ENCODE peak calls at places on chromosomes 12 and 14, in five cellular contexts. X, U, Y, L and V are unnamed samples. For H3K4me1, the result is how much of the 10 kb centered on the place peaks cover.

GRCh38 chr14:84254205-84254788 is 1275.6 kb upstream of the FLRT2 start:
- DNase-seq in X (no peak), U (no peak), L (no peak), Y (no peak), V (peak)

GRCh38 chr12:72271401-72271740 is 799 bp upstream of the TRHDE start:
- DNase-seq in Y (no peak), X (no peak), U (no peak), L (peak), V (peak)

GRCh38 chr12:20601668-20602280 is 93.4 kb upstream of the SLCO1C1 start:
- DNase-seq in Y (no peak), L (no peak), X (no peak), U (peak), V (no peak)

GRCh38 chr14:21090940-21091663 is 7.4 kb downstream of the ZNF219 start:
- DNase-seq in U (no peak), Y (no peak), L (no peak), X (no peak), V (no peak)

GRCh38 chr12:27627123-27627835 is 69.0 kb upstream of the REP15 start:
- DNase-seq in X (no peak), L (peak), Y (no peak), U (no peak), V (peak)

GRCh38 chr12:78928200-78929074 is 63.9 kb downstream of the SYT1 start:
- DNase-seq in X (no peak), Y (no peak), U (peak), L (no peak), V (no peak)

GRCh38 chr14:79369359-79370332 is 841.7 kb downstream of the DIO2 start:
- DNase-seq in U (peak), L (no peak), X (no peak), Y (no peak), V (no peak)

GRCh38 chr12:55845785-55846496 is 3.2 kb upstream of the MMP19 start:
- DNase-seq in U (no peak), Y (no peak), X (no peak), L (no peak), V (no peak)

DNA sequence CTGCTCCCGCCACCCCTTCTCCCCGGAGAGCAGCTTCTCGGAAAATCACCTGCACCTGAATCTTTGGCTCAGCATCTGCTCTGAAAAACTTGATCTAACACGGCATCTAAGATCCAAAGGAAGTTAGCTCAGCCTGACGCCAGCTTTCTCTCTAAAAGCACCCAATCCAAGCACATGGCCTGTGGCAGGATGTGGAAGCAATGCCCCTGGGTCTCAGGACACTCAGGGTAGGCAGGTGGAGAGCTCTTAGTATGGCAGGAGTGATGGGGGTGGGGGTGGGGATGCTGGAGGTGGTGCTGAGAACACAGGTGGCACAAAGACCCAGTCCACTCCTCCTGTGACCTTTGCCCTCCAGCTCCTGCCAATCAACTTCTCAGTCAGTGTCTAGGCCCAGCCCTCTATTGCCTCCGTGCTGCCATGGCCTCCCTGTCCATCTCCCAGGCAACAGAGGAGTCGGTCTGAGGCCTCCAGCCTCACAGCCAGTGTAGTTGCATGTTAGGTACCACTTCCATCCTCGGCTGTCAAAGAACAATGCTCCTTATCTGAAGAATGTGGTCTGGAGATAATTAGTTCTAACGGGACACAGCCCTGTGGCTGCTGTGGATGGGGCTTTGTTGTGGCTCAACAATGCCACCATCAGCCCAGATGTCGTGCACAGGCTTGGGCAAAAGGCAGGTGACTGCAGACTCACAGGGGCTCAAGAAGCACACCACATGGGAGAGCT is 180.0 kb upstream of the C14orf180 start:
- DNase-seq in Y (no peak), U (no peak), L (no peak), X (no peak), V (no peak)
- H3K4me1 ChIP-seq in Y (under half), U (under half), L (under half), X (under half), V (under half)

DNA sequence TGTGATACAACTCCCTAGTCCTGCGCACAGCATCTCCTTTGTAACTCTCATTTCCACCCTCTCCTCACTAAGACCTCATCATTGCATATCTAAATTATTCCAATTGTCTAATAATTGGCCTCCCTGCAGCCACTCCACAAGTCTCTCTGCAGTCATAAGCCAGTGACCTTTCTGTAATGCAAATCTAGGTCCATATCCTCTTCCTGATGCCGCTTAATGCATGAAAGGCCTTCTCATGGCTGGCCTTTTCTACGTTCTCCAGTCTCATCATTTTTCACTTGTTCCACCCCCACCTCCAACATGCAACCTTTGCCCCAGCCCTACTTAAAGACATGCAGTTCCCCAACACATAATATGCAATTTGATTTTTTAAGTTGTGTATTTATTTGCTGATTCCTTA is 96.0 kb downstream of the RPAP3 start:
- DNase-seq in U (no peak), Y (no peak), L (no peak), X (no peak), V (no peak)
- H3K4me3 ChIP-seq in U (no peak), Y (no peak), L (no peak), X (no peak), V (no peak)

GRCh38 chr12:118376089-118377004 is at the start of gene SUDS3:
- DNase-seq in X (peak), L (peak), Y (peak), U (peak), V (peak)
- TF ChIP-seq EP300 in X (no peak), L (peak), Y (peak), U (no peak), V (no peak)

GRCh38 chr12:70242695-70243509 is at the start of gene CNOT2:
- DNase-seq in L (peak), X (peak), U (peak), Y (peak), V (peak)

GRCh38 chr12:70246580-70246979 is 3.3 kb downstream of the CNOT2 start:
- DNase-seq in X (no peak), U (no peak), L (no peak), Y (no peak), V (no peak)

GRCh38 chr12:70241845-70242244 is 1.4 kb upstream of the CNOT2 start:
- DNase-seq in X (no peak), U (no peak), L (no peak), Y (no peak), V (no peak)

GRCh38 chr12:70245458-70245857 is 2.2 kb downstream of the CNOT2 start:
- DNase-seq in U (no peak), L (no peak), Y (no peak), X (no peak), V (no peak)

GRCh38 chr12:70243510-70244331 is 488 bp downstream of the CNOT2 start:
- DNase-seq in L (peak), Y (peak), U (peak), X (peak), V (peak)
- H3K4me1 ChIP-seq in L (under half), Y (under half), U (under half), X (under half), V (under half)

GRCh38 chr12:57739387-57739786 is 845 bp upstream of the AGAP2 start:
- DNase-seq in X (no peak), Y (no peak), L (no peak), U (no peak), V (no peak)
- H3K4me3 ChIP-seq in X (no peak), Y (no peak), L (no peak), U (no peak), V (no peak)

DNA sequence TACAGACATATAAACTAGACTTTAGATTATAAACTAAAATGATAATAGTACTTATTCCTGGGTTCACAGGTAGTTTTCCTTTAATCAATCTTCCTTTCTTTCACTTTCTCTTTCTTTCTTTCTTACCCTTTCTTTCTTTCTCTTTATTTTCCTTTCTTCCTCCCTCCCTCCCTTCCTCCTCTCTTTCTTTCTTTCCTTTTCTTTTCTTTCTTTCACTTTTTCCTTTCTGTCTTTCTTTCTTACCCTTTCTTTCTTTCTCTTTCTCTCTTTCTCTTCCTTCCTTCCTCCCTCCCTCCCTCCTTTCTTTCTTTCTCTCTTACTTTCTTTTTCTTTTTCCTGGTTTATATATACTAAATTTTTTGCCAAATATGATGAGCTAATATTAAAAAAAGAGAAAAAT is 61.5 kb downstream of the CMKLR1 start:
- DNase-seq in U (no peak), X (no peak), L (no peak), Y (no peak), V (no peak)
- TF ChIP-seq EP300 in U (no peak), X (no peak), L (no peak), Y (no peak), V (no peak)

GRCh38 chr12:124512667-124513296 is 54.6 kb downstream of the NCOR2 start:
- DNase-seq in L (peak), X (peak), U (peak), Y (peak), V (peak)
- H3K4me1 ChIP-seq in L (half or more), X (half or more), U (half or more), Y (half or more), V (under half)

DNA sequence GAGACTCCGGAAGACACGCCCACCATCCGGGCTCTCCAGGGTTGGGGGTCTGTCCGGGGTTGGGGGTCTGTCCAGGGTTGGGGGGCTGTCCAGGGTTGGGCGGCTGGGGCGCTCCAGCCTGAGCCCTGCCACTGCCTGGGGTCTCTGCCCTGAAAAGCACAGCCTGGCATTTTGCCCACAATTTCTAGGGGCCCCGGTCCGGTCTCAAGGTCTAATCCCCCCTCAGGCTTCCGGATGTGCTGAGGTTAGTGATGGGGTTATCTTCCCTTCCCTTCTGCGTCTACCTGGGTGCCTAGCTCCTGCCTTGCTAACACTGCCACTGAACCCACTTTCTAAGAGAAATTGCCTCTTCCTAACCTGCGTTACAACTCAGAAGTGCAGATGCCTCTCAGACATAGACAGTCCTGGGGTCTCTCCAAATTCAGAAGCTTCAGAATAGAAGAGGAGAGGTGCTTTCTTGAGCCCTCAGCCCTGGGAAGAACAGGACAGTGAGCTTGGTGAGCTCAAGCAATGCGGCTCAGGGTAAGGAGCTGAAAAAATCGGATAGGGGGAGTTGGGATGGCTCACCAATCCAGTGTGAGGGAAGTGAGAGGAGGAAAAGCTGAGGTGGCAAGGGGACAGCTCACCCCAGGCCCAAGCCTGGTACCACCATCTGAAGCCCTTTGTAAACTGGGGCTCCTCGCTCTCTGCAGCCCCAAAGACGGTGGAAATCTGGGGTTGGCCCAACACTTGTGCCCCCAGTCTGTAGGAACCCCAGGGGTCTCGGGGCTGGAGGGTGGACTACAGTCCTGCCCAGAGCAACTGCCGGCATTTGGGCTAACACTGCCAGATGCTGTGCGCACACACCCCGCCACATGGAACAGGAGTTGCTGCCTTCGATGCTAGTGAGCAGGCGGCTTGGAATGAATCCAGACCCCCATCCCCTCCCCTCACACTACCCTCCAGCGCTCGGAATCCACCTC is 5.6 kb downstream of the LHX5 start:
- DNase-seq in L (no peak), X (no peak), U (no peak), Y (no peak), V (no peak)
- H3K4me3 ChIP-seq in L (no peak), X (no peak), U (peak), Y (no peak), V (no peak)